ENCODE peak calls at places on chromosomes 3 and 15, in five cellular contexts. Z is occipital lobe, A is GM04504, Q is nucleus accumbens, R is dorsolateral prefrontal cortex. W is an unnamed sample.

GRCh38 chr3:184016820-184017671 is 638 bp downstream of the ABCC5 start:
- DNase-seq in Q (peak), A (peak), Z (peak), R (peak), W (peak)

GRCh38 chr15:90780916-90781315 is 63.8 kb downstream of the BLM start:
- DNase-seq in Q (no peak), A (no peak), Z (no peak), R (no peak), W (no peak)

GRCh38 chr3:12194209-12194608 is 35.5 kb upstream of the TIMP4 start:
- DNase-seq in R (no peak), Q (no peak), A (peak), Z (no peak), W (no peak)

GRCh38 chr3:156826896-156827882 is 1.0 kb downstream of the LEKR1 start:
- DNase-seq in Q (no peak), Z (no peak), A (no peak), R (no peak), W (no peak)

GRCh38 chr15:83547168-83547567 is 100.0 kb downstream of the SH3GL3 start:
- DNase-seq in Q (no peak), R (no peak), A (no peak), Z (no peak), W (no peak)

GRCh38 chr3:52983336-52983807 is 62.5 kb downstream of the SFMBT1 start:
- DNase-seq in Z (no peak), R (no peak), Q (no peak), A (no peak), W (no peak)

GRCh38 chr3:160886421-160886820 is 130.4 kb downstream of the PPM1L start:
- DNase-seq in Z (no peak), Q (no peak), A (no peak), R (no peak), W (no peak)

GRCh38 chr3:191566469-191566868 is 105.5 kb downstream of the PYDC2 start:
- DNase-seq in Z (no peak), A (peak), Q (no peak), R (no peak), W (no peak)

GRCh38 chr15:98567951-98568350 is 80.4 kb upstream of the IGF1R start:
- DNase-seq in A (no peak), Q (no peak), Z (no peak), R (no peak), W (no peak)

GRCh38 chr3:30984855-30985793 is 90.7 kb upstream of the GADL1 start:
- DNase-seq in A (no peak), Q (no peak), R (no peak), Z (no peak), W (no peak)

GRCh38 chr3:170056710-170057454 is 19.1 kb downstream of the GPR160 start:
- DNase-seq in Q (no peak), R (no peak), Z (no peak), A (no peak), W (no peak)

GRCh38 chr15:73052679-73053397 is 575 bp downstream of the NEO1 start:
- DNase-seq in R (peak), Q (peak), A (no peak), Z (peak), W (peak)

GRCh38 chr3:169660709-169661566 is 2.6 kb downstream of the MECOM start:
- DNase-seq in Z (no peak), Q (no peak), A (no peak), R (no peak), W (no peak)

GRCh38 chr15:69064649-69065048 is 50.2 kb downstream of the NOX5 start:
- DNase-seq in Z (no peak), A (no peak), R (no peak), Q (no peak), W (no peak)

GRCh38 chr15:84684092-84684491 is 26.1 kb upstream of the NMB start:
- DNase-seq in A (no peak), Z (no peak), Q (no peak), R (no peak), W (no peak)